ENCODE peak calls at places on chromosomes 11 and 22, in four cellular contexts. R, E, X and C are unnamed samples.

GRCh38 chr11:88292156-88292844 is 45.2 kb downstream of the CTSC start:
- DNase-seq in R (no peak), E (peak; percentile 6), X (no peak), C (peak; percentile 31)

GRCh38 chr11:76612226-76612625 is 58.3 kb downstream of the LRRC32 start:
- DNase-seq in R (no peak), E (no peak), X (no peak), C (no peak)

GRCh38 chr11:10973416-10973815 is 115.6 kb upstream of the ZBED5 start:
- DNase-seq in R (no peak), E (no peak), X (no peak), C (no peak)

GRCh38 chr11:104997288-104997687 is 25.7 kb downstream of the CASP5 start:
- DNase-seq in R (no peak), E (no peak), X (no peak), C (peak; percentile 33)

GRCh38 chr22:22208657-22209056 is 35.9 kb upstream of the VPREB1 start:
- DNase-seq in R (no peak), E (no peak), X (no peak), C (no peak)

GRCh38 chr22:35783943-35784614 is 66.4 kb downstream of the APOL5 start:
- DNase-seq in R (no peak), E (no peak), X (no peak), C (peak; percentile 73)

GRCh38 chr11:123567466-123567865 is 87.0 kb downstream of the SCN3B start:
- DNase-seq in R (no peak), E (no peak), X (no peak), C (no peak)

GRCh38 chr11:103325686-103326069 is 216.5 kb downstream of the DYNC2H1 start:
- DNase-seq in R (no peak), E (no peak), X (no peak), C (no peak)

GRCh38 chr11:11027271-11027670 is 169.4 kb upstream of the ZBED5 start:
- DNase-seq in R (no peak), E (no peak), X (no peak), C (peak; percentile 36)

GRCh38 chr11:113193894-113194293 is 120.5 kb upstream of the TTC12 start:
- DNase-seq in R (peak; percentile 11), E (no peak), X (no peak), C (no peak)

GRCh38 chr11:127017482-127017881 is 16.9 kb upstream of the KIRREL3 start:
- DNase-seq in R (no peak), E (no peak), X (peak; percentile 14), C (peak; percentile 64)

DNA sequence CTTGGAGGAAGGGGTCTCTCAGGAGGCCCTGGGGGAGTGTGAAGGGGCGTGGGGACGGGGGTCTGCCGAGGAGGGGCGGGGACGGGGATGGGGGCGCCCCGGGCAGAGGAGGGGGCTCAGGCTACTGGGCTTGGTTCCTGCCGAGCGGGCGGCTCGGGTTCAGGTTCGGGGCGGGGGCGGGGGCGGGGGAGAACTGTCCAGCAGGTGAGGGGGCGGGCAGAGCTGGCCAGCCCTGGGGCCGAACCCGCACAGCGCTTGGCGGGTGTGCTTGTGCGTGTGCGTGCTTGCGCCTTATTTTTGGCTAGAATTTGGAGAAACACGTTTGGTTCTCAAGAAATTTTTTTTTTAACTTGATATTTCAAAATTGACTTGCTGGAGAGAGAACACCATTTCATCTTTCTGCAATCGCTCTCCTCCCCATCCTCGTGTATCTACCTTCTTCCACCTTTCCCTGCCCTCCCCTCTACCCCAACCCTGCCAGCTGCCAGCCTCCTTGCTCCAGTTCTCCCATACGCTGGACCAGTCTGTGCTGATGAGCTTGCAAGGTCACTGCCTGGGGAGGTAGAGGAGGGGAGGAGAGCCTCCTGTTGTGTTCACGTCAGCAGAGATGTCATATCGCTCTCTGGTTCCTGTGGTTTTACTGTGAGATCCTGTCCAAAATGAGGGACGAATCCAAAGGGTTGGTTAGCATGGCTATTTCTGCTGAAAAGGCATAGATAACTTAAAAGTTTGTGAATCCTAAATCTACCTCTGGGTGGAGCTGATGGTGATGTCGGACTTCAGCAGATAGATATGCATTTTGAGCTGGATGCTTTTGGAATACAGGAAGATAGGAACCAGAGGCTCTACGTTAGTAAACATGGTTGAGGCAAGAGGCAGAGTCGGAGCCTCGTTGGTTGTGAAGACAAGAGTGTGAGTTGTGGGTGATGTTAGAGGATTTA is 668 bp downstream of the MADD start:
- DNase-seq in R (no peak), E (peak; percentile 49), X (peak; percentile 74), C (peak; percentile 57)
- TF ChIP-seq MAX in R (no peak), E (no peak), X (no peak), C (no peak)

DNA sequence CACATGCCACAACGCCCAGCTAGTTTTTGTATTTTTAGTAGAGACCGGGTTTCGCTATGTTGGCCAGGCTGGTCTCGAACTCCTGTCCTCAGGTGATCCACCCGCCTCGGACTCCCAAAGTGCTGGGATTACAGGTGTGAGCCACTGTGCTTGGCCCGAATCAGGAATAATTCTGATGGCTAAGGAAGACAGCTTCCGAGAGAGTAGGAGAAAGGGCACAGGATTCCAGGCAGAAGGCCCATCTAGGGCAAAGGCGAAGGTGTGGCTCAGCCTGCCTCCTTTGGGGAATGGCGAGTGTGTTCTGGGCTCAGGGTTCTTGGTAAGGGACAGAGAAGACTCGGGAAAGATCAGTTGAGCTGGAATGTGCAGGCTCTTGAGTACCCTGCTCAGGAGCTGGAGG is 1.6 kb upstream of the SYCE3 start:
- DNase-seq in R (no peak), E (no peak), X (no peak), C (no peak)
- TF ChIP-seq CHD4 in R (no peak), E (no peak), X (no peak), C (no peak)

GRCh38 chr11:82794490-82794889 is 60.8 kb upstream of the FAM181B start:
- DNase-seq in R (no peak), E (no peak), X (no peak), C (no peak)
- TF ChIP-seq MAX in R (no peak), E (no peak), X (no peak), C (no peak)

DNA sequence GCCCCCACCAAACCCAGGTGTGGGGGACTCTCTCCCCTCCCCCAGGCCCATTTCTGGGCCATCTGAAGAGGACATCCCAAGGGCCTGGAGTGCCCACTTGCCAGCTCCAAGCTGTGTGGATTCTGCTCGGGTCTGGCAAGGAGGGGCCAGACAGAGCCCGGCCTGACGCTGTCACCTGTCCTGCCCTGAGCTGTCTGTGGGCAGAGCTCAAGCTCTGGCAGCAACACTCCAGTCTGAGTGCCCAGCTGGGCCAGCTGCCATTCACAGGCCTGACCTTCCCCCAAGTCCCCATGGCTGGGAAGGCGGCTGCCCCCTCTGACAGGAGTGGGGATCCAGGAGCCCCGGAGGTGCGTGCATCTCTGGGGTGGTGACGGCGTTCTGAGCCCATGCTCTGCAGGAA is 6.2 kb upstream of the PIM3 start:
- DNase-seq in R (no peak), E (no peak), X (no peak), C (no peak)
- TF ChIP-seq CHD4 in R (no peak), E (no peak), X (no peak), C (no peak)

DNA sequence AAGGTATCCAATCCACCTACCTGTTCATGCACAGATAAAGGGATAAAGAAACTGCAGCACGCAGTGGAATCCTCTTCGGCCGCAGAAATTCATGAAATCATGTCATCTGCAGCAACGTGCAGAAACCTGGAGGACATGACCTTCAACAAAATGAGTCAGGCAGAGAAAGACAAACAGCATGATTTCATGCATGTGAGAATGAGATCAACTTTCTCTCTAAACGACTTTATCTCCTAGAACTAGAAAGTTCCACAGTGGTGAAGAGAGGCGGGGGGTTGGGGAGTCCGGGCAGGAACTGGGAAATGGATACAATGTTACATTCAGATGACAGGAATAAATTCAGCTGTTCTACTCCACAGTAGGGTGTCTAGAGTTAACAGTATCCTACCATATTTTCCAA is 9.9 kb downstream of the RGL4 start:
- DNase-seq in R (no peak), E (peak; percentile 50), X (no peak), C (no peak)
- TF ChIP-seq MAX in R (no peak), E (no peak), X (no peak), C (no peak)

DNA sequence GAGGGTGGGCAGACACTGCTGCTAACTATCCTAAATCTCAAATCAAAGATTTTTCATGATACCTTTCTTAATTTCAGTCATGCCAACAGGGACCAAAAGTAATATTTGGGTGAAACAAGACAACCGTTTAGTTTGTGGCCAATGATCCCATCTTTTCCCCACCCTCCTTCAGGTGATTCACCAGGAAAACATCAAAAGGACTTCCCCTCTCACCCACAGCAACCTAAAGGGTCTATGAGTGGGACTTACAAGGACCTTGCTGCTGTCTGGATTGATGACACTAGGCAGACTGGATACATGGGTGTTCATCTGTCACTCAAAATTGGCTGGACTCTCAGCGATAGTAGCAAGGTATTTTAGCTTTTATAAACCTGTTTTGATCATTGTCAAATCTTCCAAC is 62.0 kb upstream of the ZC3H12C start:
- DNase-seq in R (no peak), E (no peak), X (no peak), C (no peak)
- TF ChIP-seq CHD4 in R (no peak), E (no peak), X (no peak), C (no peak)

DNA sequence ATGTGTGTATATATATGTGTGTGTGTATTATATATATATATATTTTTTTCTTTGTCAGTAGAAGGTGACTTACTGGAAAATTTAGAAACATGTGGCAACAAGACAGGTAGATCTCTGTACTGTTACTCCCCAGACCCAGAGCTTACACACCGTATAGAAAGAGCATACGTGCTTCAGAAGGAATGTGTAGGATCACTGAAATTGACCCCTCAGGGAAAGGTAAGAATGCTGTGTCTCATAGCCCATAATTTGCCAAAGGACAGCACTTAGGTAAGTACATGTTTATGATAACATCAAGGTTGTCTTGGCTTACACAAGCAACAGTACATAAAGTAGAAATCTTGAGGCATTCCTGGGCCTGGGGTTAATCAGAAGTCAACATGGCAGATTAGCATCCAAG is 54.2 kb upstream of the PDE3B start:
- DNase-seq in R (no peak), E (no peak), X (no peak), C (no peak)
- TF ChIP-seq MAX in R (no peak), E (no peak), X (no peak), C (no peak)

DNA sequence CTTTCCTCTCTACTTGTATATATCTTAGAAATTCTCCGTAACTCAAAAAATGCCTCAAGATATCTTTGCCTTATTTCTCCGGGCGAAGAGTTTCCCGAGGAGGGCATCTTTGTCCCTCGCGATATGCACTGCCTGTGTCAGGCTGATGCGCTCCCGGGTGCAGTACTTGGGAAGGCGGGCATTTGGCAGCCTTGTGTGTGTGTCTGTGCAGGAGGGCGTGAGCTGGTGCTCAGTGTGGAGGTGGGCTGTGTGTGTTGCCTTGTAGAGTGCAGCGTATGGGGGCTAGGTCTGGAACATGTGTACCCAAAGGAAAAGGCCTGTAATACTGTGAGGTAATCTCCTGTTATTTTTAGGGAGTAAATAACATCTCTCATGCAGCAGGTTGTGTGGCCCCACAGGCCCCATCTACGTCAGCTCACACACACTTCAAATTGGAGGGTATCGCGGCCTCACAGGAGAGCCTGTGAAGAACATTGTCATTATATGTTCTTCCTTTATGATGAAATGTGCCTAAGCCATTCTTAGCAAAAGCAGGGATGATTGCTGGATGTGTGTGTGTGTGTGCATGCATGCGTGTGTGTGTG is 77.5 kb downstream of the KCNJ1 start:
- DNase-seq in R (no peak), E (no peak), X (no peak), C (no peak)
- TF ChIP-seq CHD4 in R (no peak), E (no peak), X (no peak), C (no peak)